ENCODE peak calls at places on chromosome 10, in ten cellular contexts. V, L, F, C, G, Z, K, Y, R and W are unnamed samples.
A peak's percentile ranks its signal among the peaks of the same experiment; 100 is the strongest.

GRCh38 chr10:82221750-82222149 is 346.8 kb downstream of the NRG3 start:
- DNase-seq in V (no peak), L (no peak), F (no peak), C (no peak), G (no peak), Z (no peak), K (no peak), Y (no peak), R (no peak), W (no peak)

GRCh38 chr10:68792115-68792514 is 35.2 kb upstream of the STOX1 start:
- DNase-seq in V (no peak), L (no peak), F (no peak), C (no peak), G (peak; percentile 29), Z (peak; percentile 24), K (peak; percentile 58), Y (no peak), R (no peak), W (peak; percentile 35)

GRCh38 chr10:114436941-114437340 is 32.6 kb upstream of the AFAP1L2 start:
- DNase-seq in V (no peak), L (no peak), F (no peak), C (no peak), G (no peak), Z (no peak), K (no peak), Y (no peak), R (no peak), W (no peak)

GRCh38 chr10:97991875-97992274 is 38.5 kb downstream of the CRTAC1 start:
- DNase-seq in V (no peak), L (peak; percentile 28), F (no peak), C (peak; percentile 22), G (peak; percentile 48), Z (peak; percentile 6), K (peak; percentile 22), Y (no peak), R (no peak), W (peak; percentile 30)

GRCh38 chr10:123229927-123230630 is 75.9 kb downstream of the BUB3 start:
- DNase-seq in V (no peak), L (no peak), F (no peak), C (peak; percentile 8), G (no peak), Z (no peak), K (no peak), Y (no peak), R (no peak), W (no peak)

GRCh38 chr10:113585949-113586348 is 33.1 kb downstream of the HABP2 start:
- DNase-seq in V (no peak), L (peak; percentile 46), F (no peak), C (no peak), G (no peak), Z (no peak), K (no peak), Y (no peak), R (no peak), W (no peak)

GRCh38 chr10:31134303-31134928 is 102.8 kb upstream of the ZNF438 start:
- DNase-seq in V (peak; percentile 92), L (peak; percentile 88), F (peak; percentile 14), C (peak; percentile 64), G (peak; percentile 79), Z (peak; percentile 55), K (peak; percentile 63), Y (peak; percentile 71), R (no peak), W (peak; percentile 94)

GRCh38 chr10:121715076-121715475 is 116.8 kb upstream of the FGFR2 start:
- DNase-seq in V (no peak), L (no peak), F (no peak), C (no peak), G (no peak), Z (no peak), K (no peak), Y (no peak), R (no peak), W (no peak)

GRCh38 chr10:77635402-77636227 is 2.0 kb downstream of the KCNMA1 start:
- DNase-seq in V (peak; percentile 72), L (peak; percentile 45), F (no peak), C (no peak), G (no peak), Z (no peak), K (no peak), Y (no peak), R (no peak), W (no peak)

GRCh38 chr10:131909929-131910328 is 9.1 kb downstream of the PPP2R2D start:
- DNase-seq in V (no peak), L (no peak), F (no peak), C (no peak), G (no peak), Z (no peak), K (no peak), Y (no peak), R (no peak), W (no peak)

GRCh38 chr10:115417585-115418265 is 324.6 kb downstream of the ATRNL1 start:
- DNase-seq in V (peak; percentile 6), L (peak; percentile 49), F (no peak), C (peak; percentile 12), G (peak; percentile 72), Z (peak; percentile 58), K (peak; percentile 72), Y (no peak), R (no peak), W (peak; percentile 70)

GRCh38 chr10:22340362-22341189 is 4.7 kb upstream of the SPAG6 start:
- DNase-seq in V (peak; percentile 91), L (peak; percentile 75), F (peak; percentile 42), C (peak; percentile 64), G (peak; percentile 88), Z (peak; percentile 58), K (no peak), Y (peak; percentile 55), R (peak; percentile 79), W (peak; percentile 87)

GRCh38 chr10:100148353-100149211 is 37.2 kb downstream of the ERLIN1 start:
- DNase-seq in V (no peak), L (peak; percentile 34), F (no peak), C (no peak), G (peak; percentile 17), Z (peak; percentile 3), K (no peak), Y (no peak), R (no peak), W (peak; percentile 68)

GRCh38 chr10:3091346-3091787 is 24.0 kb downstream of the PFKP start:
- DNase-seq in V (no peak), L (peak; percentile 73), F (no peak), C (no peak), G (peak; percentile 90), Z (peak; percentile 90), K (peak; percentile 92), Y (no peak), R (no peak), W (peak; percentile 64)

GRCh38 chr10:132206806-132207535 is 20.2 kb downstream of the DPYSL4 start:
- DNase-seq in V (no peak), L (no peak), F (no peak), C (no peak), G (no peak), Z (no peak), K (no peak), Y (no peak), R (peak; percentile 50), W (no peak)

GRCh38 chr10:11869743-11870460 is 46.7 kb downstream of the PROSER2 start:
- DNase-seq in V (no peak), L (no peak), F (no peak), C (no peak), G (peak; percentile 61), Z (peak; percentile 24), K (peak; percentile 24), Y (no peak), R (peak; percentile 47), W (peak; percentile 8)